ENCODE peak calls at places on chromosomes 2 and 18, in four cellular contexts. F, Z, D and T are unnamed samples.

GRCh38 chr2:13596233-13596632 is 879.5 kb downstream of the TRIB2 start:
- DNase-seq in F (no peak), Z (no peak), D (no peak), T (no peak)

GRCh38 chr18:23852236-23853045 is 162.1 kb upstream of the TTC39C start:
- DNase-seq in F (peak; percentile 18), Z (no peak), D (no peak), T (no peak)

GRCh38 chr2:183068561-183068960 is 10.0 kb upstream of the DUSP19 start:
- DNase-seq in F (no peak), Z (no peak), D (no peak), T (no peak)

GRCh38 chr2:46873632-46874068 is 42.0 kb downstream of the MCFD2 start:
- DNase-seq in F (no peak), Z (peak; percentile 93), D (no peak), T (peak; percentile 94)

GRCh38 chr18:48300463-48300961 is 108.7 kb downstream of the ZBTB7C start:
- DNase-seq in F (peak; percentile 16), Z (no peak), D (no peak), T (no peak)

GRCh38 chr2:36371963-36372391 is 16.4 kb downstream of the CRIM1 start:
- DNase-seq in F (no peak), Z (peak; percentile 92), D (no peak), T (peak; percentile 59)

GRCh38 chr2:12478151-12479041 is 238.3 kb upstream of the TRIB2 start:
- DNase-seq in F (no peak), Z (no peak), D (no peak), T (peak; percentile 44)

GRCh38 chr2:104378853-104379374 is 475.0 kb upstream of the POU3F3 start:
- DNase-seq in F (peak; percentile 67), Z (no peak), D (peak; percentile 88), T (peak; percentile 5)

GRCh38 chr2:197198890-197199289 is 111.7 kb downstream of the ANKRD44 start:
- DNase-seq in F (peak; percentile 97), Z (peak; percentile 70), D (peak; percentile 45), T (no peak)

GRCh38 chr2:109132626-109133025 is 3.6 kb downstream of the SH3RF3 start:
- DNase-seq in F (no peak), Z (no peak), D (no peak), T (no peak)

GRCh38 chr18:33432857-33433256 is 7.7 kb downstream of the CCDC178 start:
- DNase-seq in F (no peak), Z (no peak), D (no peak), T (no peak)

GRCh38 chr2:3316456-3317276 is 61.0 kb downstream of the EIPR1 start:
- DNase-seq in F (no peak), Z (no peak), D (no peak), T (peak; percentile 11)

GRCh38 chr18:410103-410502 is 90.4 kb downstream of the COLEC12 start:
- DNase-seq in F (no peak), Z (no peak), D (no peak), T (no peak)

GRCh38 chr2:218070587-218070986 is 1.5 kb downstream of the RUFY4 start:
- DNase-seq in F (no peak), Z (no peak), D (no peak), T (no peak)

GRCh38 chr2:35857541-35857940 is 498.0 kb upstream of the CRIM1 start:
- DNase-seq in F (no peak), Z (no peak), D (no peak), T (no peak)

GRCh38 chr2:20868377-20868776 is 45.5 kb upstream of the LDAH start:
- DNase-seq in F (no peak), Z (no peak), D (no peak), T (no peak)

GRCh38 chr2:235642446-235643107 is 148.7 kb downstream of the AGAP1 start:
- DNase-seq in F (no peak), Z (peak; percentile 52), D (no peak), T (peak; percentile 66)

GRCh38 chr2:113181491-113182051 is 7.8 kb downstream of the PSD4 start:
- DNase-seq in F (no peak), Z (no peak), D (no peak), T (no peak)

GRCh38 chr2:239719791-239720410 is 305.2 kb downstream of the NDUFA10 start:
- DNase-seq in F (no peak), Z (no peak), D (no peak), T (no peak)

GRCh38 chr2:236162031-236162803 is 6.0 kb downstream of the GBX2 start:
- DNase-seq in F (no peak), Z (no peak), D (no peak), T (no peak)

GRCh38 chr2:218003994-218004419 is 1.2 kb upstream of the TNS1 start:
- DNase-seq in F (no peak), Z (peak; percentile 98), D (no peak), T (peak; percentile 73)

GRCh38 chr2:32228181-32228580 is 36.5 kb downstream of the NLRC4 start:
- DNase-seq in F (no peak), Z (no peak), D (no peak), T (no peak)

GRCh38 chr18:56532176-56532840 is 106.1 kb downstream of the TXNL1 start:
- DNase-seq in F (no peak), Z (no peak), D (no peak), T (no peak)

GRCh38 chr2:73983322-73984202 is 1.1 kb upstream of the TET3 start:
- DNase-seq in F (no peak), Z (no peak), D (no peak), T (peak; percentile 26)

GRCh38 chr2:63827749-63828148 is 13.9 kb upstream of the UGP2 start:
- DNase-seq in F (no peak), Z (peak; percentile 84), D (no peak), T (peak; percentile 92)

GRCh38 chr2:110794951-110795350 is 62.6 kb downstream of the ACOXL start:
- DNase-seq in F (no peak), Z (no peak), D (no peak), T (no peak)

GRCh38 chr18:58186258-58186948 is 142.4 kb downstream of the NEDD4L start:
- DNase-seq in F (no peak), Z (peak; percentile 49), D (peak; percentile 42), T (peak; percentile 86)